ENCODE peak calls at places on chromosome 1, in eight cellular contexts. One of them, this sample, is unnamed.

GRCh38 chr1:239232921-239233320 is 153.4 kb upstream of the CHRM3 start:
- DNase-seq in LHCN-M2: no peak
- DNase-seq in esophagus squamous epithelium: no peak
- DNase-seq in stimulated activated CD8-positive, alpha-beta memory T cell treated with anti-CD3 and anti-CD28 coated beads, Interleukin-15, amount 100 ng/mL, for 1 hour: no peak
- DNase-seq in stimulated activated CD4-positive, alpha-beta T cell treated with anti-CD3 and anti-CD28 coated beads, Interleukin-1b, Interleukin-23, amount 100 ng/mL, for 1 hour: no peak
- DNase-seq in HFF-Myc: no peak
- DNase-seq in A673: no peak
- DNase-seq in activated effector memory CD4-positive, alpha-beta T cell treated with anti-CD3 and anti-CD28 coated beads, Interleukin-2, amount 50 U/mL, for 16 hours: no peak
- DNase-seq in this sample: no peak

GRCh38 chr1:52906135-52906603 is 15.4 kb downstream of the ECHDC2 start:
- DNase-seq in LHCN-M2: no peak
- DNase-seq in HFF-Myc: no peak
- DNase-seq in stimulated activated CD4-positive, alpha-beta T cell treated with anti-CD3 and anti-CD28 coated beads, Interleukin-1b, Interleukin-23, amount 100 ng/mL, for 1 hour: no peak
- DNase-seq in A673: no peak
- DNase-seq in stimulated activated CD8-positive, alpha-beta memory T cell treated with anti-CD3 and anti-CD28 coated beads, Interleukin-15, amount 100 ng/mL, for 1 hour: no peak
- DNase-seq in esophagus squamous epithelium: no peak
- DNase-seq in activated effector memory CD4-positive, alpha-beta T cell treated with anti-CD3 and anti-CD28 coated beads, Interleukin-2, amount 50 U/mL, for 16 hours: no peak
- DNase-seq in this sample: no peak

GRCh38 chr1:64470670-64471217 is 815 bp downstream of the CACHD1 start:
- DNase-seq in A673: no peak
- DNase-seq in LHCN-M2: no peak
- DNase-seq in stimulated activated CD8-positive, alpha-beta memory T cell treated with anti-CD3 and anti-CD28 coated beads, Interleukin-15, amount 100 ng/mL, for 1 hour: no peak
- DNase-seq in stimulated activated CD4-positive, alpha-beta T cell treated with anti-CD3 and anti-CD28 coated beads, Interleukin-1b, Interleukin-23, amount 100 ng/mL, for 1 hour: no peak
- DNase-seq in activated effector memory CD4-positive, alpha-beta T cell treated with anti-CD3 and anti-CD28 coated beads, Interleukin-2, amount 50 U/mL, for 16 hours: peak
- DNase-seq in esophagus squamous epithelium: no peak
- DNase-seq in HFF-Myc: no peak
- DNase-seq in this sample: no peak

GRCh38 chr1:109466100-109466439 is 276 bp upstream of the SYPL2 start:
- DNase-seq in LHCN-M2: no peak
- DNase-seq in activated effector memory CD4-positive, alpha-beta T cell treated with anti-CD3 and anti-CD28 coated beads, Interleukin-2, amount 50 U/mL, for 16 hours: no peak
- DNase-seq in stimulated activated CD4-positive, alpha-beta T cell treated with anti-CD3 and anti-CD28 coated beads, Interleukin-1b, Interleukin-23, amount 100 ng/mL, for 1 hour: no peak
- DNase-seq in A673: peak
- DNase-seq in esophagus squamous epithelium: no peak
- DNase-seq in stimulated activated CD8-positive, alpha-beta memory T cell treated with anti-CD3 and anti-CD28 coated beads, Interleukin-15, amount 100 ng/mL, for 1 hour: no peak
- DNase-seq in HFF-Myc: no peak
- DNase-seq in this sample: no peak

GRCh38 chr1:5917281-5917590 is 75.0 kb downstream of the NPHP4 start:
- DNase-seq in activated effector memory CD4-positive, alpha-beta T cell treated with anti-CD3 and anti-CD28 coated beads, Interleukin-2, amount 50 U/mL, for 16 hours: no peak
- DNase-seq in stimulated activated CD8-positive, alpha-beta memory T cell treated with anti-CD3 and anti-CD28 coated beads, Interleukin-15, amount 100 ng/mL, for 1 hour: no peak
- DNase-seq in A673: no peak
- DNase-seq in stimulated activated CD4-positive, alpha-beta T cell treated with anti-CD3 and anti-CD28 coated beads, Interleukin-1b, Interleukin-23, amount 100 ng/mL, for 1 hour: no peak
- DNase-seq in esophagus squamous epithelium: no peak
- DNase-seq in HFF-Myc: no peak
- DNase-seq in LHCN-M2: no peak
- DNase-seq in this sample: no peak

GRCh38 chr1:207284209-207284892 is 37.1 kb upstream of the CD55 start:
- DNase-seq in stimulated activated CD4-positive, alpha-beta T cell treated with anti-CD3 and anti-CD28 coated beads, Interleukin-1b, Interleukin-23, amount 100 ng/mL, for 1 hour: no peak
- DNase-seq in stimulated activated CD8-positive, alpha-beta memory T cell treated with anti-CD3 and anti-CD28 coated beads, Interleukin-15, amount 100 ng/mL, for 1 hour: no peak
- DNase-seq in HFF-Myc: no peak
- DNase-seq in activated effector memory CD4-positive, alpha-beta T cell treated with anti-CD3 and anti-CD28 coated beads, Interleukin-2, amount 50 U/mL, for 16 hours: no peak
- DNase-seq in LHCN-M2: peak
- DNase-seq in esophagus squamous epithelium: no peak
- DNase-seq in A673: no peak
- DNase-seq in this sample: no peak

GRCh38 chr1:209823143-209824041 is 4.4 kb upstream of the UTP25 start:
- DNase-seq in activated effector memory CD4-positive, alpha-beta T cell treated with anti-CD3 and anti-CD28 coated beads, Interleukin-2, amount 50 U/mL, for 16 hours: no peak
- DNase-seq in esophagus squamous epithelium: no peak
- DNase-seq in A673: peak
- DNase-seq in HFF-Myc: peak
- DNase-seq in stimulated activated CD4-positive, alpha-beta T cell treated with anti-CD3 and anti-CD28 coated beads, Interleukin-1b, Interleukin-23, amount 100 ng/mL, for 1 hour: no peak
- DNase-seq in stimulated activated CD8-positive, alpha-beta memory T cell treated with anti-CD3 and anti-CD28 coated beads, Interleukin-15, amount 100 ng/mL, for 1 hour: no peak
- DNase-seq in LHCN-M2: peak
- DNase-seq in this sample: no peak

GRCh38 chr1:10155087-10155712 is 55.2 kb upstream of the KIF1B start:
- DNase-seq in HFF-Myc: no peak
- DNase-seq in activated effector memory CD4-positive, alpha-beta T cell treated with anti-CD3 and anti-CD28 coated beads, Interleukin-2, amount 50 U/mL, for 16 hours: no peak
- DNase-seq in stimulated activated CD8-positive, alpha-beta memory T cell treated with anti-CD3 and anti-CD28 coated beads, Interleukin-15, amount 100 ng/mL, for 1 hour: no peak
- DNase-seq in A673: no peak
- DNase-seq in stimulated activated CD4-positive, alpha-beta T cell treated with anti-CD3 and anti-CD28 coated beads, Interleukin-1b, Interleukin-23, amount 100 ng/mL, for 1 hour: no peak
- DNase-seq in LHCN-M2: peak
- DNase-seq in esophagus squamous epithelium: no peak
- DNase-seq in this sample: no peak

GRCh38 chr1:235624751-235625192 is 24.8 kb downstream of the GNG4 start:
- DNase-seq in stimulated activated CD4-positive, alpha-beta T cell treated with anti-CD3 and anti-CD28 coated beads, Interleukin-1b, Interleukin-23, amount 100 ng/mL, for 1 hour: no peak
- DNase-seq in LHCN-M2: peak
- DNase-seq in stimulated activated CD8-positive, alpha-beta memory T cell treated with anti-CD3 and anti-CD28 coated beads, Interleukin-15, amount 100 ng/mL, for 1 hour: no peak
- DNase-seq in esophagus squamous epithelium: no peak
- DNase-seq in HFF-Myc: no peak
- DNase-seq in A673: no peak
- DNase-seq in activated effector memory CD4-positive, alpha-beta T cell treated with anti-CD3 and anti-CD28 coated beads, Interleukin-2, amount 50 U/mL, for 16 hours: no peak
- DNase-seq in this sample: no peak